ENCODE peak calls at places on chromosomes 12 and 14, in four cellular contexts. One of them, this sample, is unnamed.

GRCh38 chr14:57875296-57875695 is 9.4 kb upstream of the SLC35F4 start:
- DNase-seq in stimulated activated naive CD8-positive, alpha-beta T cell treated with anti-CD3 and anti-CD28 coated beads, Interleukin-15, Interleukin-2, amounts not matched to agents 100 U/mL and 50 U/mL, for 24 hours: no peak
- DNase-seq in substantia nigra: no peak
- DNase-seq in stimulated activated CD4-positive, alpha-beta T cell treated with anti-CD3 and anti-CD28 coated beads, Interleukin-1b, Interleukin-23, amount 100 ng/mL, for 1 hour: no peak
- DNase-seq in this sample: no peak

GRCh38 chr12:12081836-12082497 is 11.2 kb downstream of the BCL2L14 start:
- DNase-seq in stimulated activated naive CD8-positive, alpha-beta T cell treated with anti-CD3 and anti-CD28 coated beads, Interleukin-15, Interleukin-2, amounts not matched to agents 100 U/mL and 50 U/mL, for 24 hours: no peak
- DNase-seq in substantia nigra: no peak
- DNase-seq in stimulated activated CD4-positive, alpha-beta T cell treated with anti-CD3 and anti-CD28 coated beads, Interleukin-1b, Interleukin-23, amount 100 ng/mL, for 1 hour: no peak
- DNase-seq in this sample: peak; percentile 76

GRCh38 chr14:60839657-60840056 is 105.1 kb downstream of the MNAT1 start:
- DNase-seq in stimulated activated naive CD8-positive, alpha-beta T cell treated with anti-CD3 and anti-CD28 coated beads, Interleukin-15, Interleukin-2, amounts not matched to agents 100 U/mL and 50 U/mL, for 24 hours: no peak
- DNase-seq in substantia nigra: no peak
- DNase-seq in stimulated activated CD4-positive, alpha-beta T cell treated with anti-CD3 and anti-CD28 coated beads, Interleukin-1b, Interleukin-23, amount 100 ng/mL, for 1 hour: no peak
- DNase-seq in this sample: no peak

GRCh38 chr14:99163446-99163845 is 108.6 kb downstream of the BCL11B start:
- DNase-seq in stimulated activated naive CD8-positive, alpha-beta T cell treated with anti-CD3 and anti-CD28 coated beads, Interleukin-15, Interleukin-2, amounts not matched to agents 100 U/mL and 50 U/mL, for 24 hours: no peak
- DNase-seq in substantia nigra: no peak
- DNase-seq in stimulated activated CD4-positive, alpha-beta T cell treated with anti-CD3 and anti-CD28 coated beads, Interleukin-1b, Interleukin-23, amount 100 ng/mL, for 1 hour: no peak
- DNase-seq in this sample: no peak

GRCh38 chr12:57242329-57242690 is 8.7 kb downstream of the STAC3 start:
- DNase-seq in stimulated activated naive CD8-positive, alpha-beta T cell treated with anti-CD3 and anti-CD28 coated beads, Interleukin-15, Interleukin-2, amounts not matched to agents 100 U/mL and 50 U/mL, for 24 hours: peak; percentile 15
- DNase-seq in substantia nigra: no peak
- DNase-seq in stimulated activated CD4-positive, alpha-beta T cell treated with anti-CD3 and anti-CD28 coated beads, Interleukin-1b, Interleukin-23, amount 100 ng/mL, for 1 hour: no peak
- DNase-seq in this sample: no peak

GRCh38 chr12:127273621-127274020 is 993.3 kb upstream of the TMEM132C start:
- DNase-seq in stimulated activated naive CD8-positive, alpha-beta T cell treated with anti-CD3 and anti-CD28 coated beads, Interleukin-15, Interleukin-2, amounts not matched to agents 100 U/mL and 50 U/mL, for 24 hours: no peak
- DNase-seq in substantia nigra: no peak
- DNase-seq in stimulated activated CD4-positive, alpha-beta T cell treated with anti-CD3 and anti-CD28 coated beads, Interleukin-1b, Interleukin-23, amount 100 ng/mL, for 1 hour: no peak
- DNase-seq in this sample: peak; percentile 98

GRCh38 chr12:17588968-17589367 is 501.0 kb downstream of the RERGL start:
- DNase-seq in stimulated activated naive CD8-positive, alpha-beta T cell treated with anti-CD3 and anti-CD28 coated beads, Interleukin-15, Interleukin-2, amounts not matched to agents 100 U/mL and 50 U/mL, for 24 hours: no peak
- DNase-seq in substantia nigra: no peak
- DNase-seq in stimulated activated CD4-positive, alpha-beta T cell treated with anti-CD3 and anti-CD28 coated beads, Interleukin-1b, Interleukin-23, amount 100 ng/mL, for 1 hour: no peak
- DNase-seq in this sample: peak; percentile 22

GRCh38 chr12:13981296-13981962 is at the start of gene GRIN2B:
- DNase-seq in stimulated activated naive CD8-positive, alpha-beta T cell treated with anti-CD3 and anti-CD28 coated beads, Interleukin-15, Interleukin-2, amounts not matched to agents 100 U/mL and 50 U/mL, for 24 hours: no peak
- DNase-seq in substantia nigra: no peak
- DNase-seq in stimulated activated CD4-positive, alpha-beta T cell treated with anti-CD3 and anti-CD28 coated beads, Interleukin-1b, Interleukin-23, amount 100 ng/mL, for 1 hour: no peak
- DNase-seq in this sample: peak; percentile 84

GRCh38 chr12:57605308-57606015 is 838 bp downstream of the DTX3 start:
- DNase-seq in stimulated activated naive CD8-positive, alpha-beta T cell treated with anti-CD3 and anti-CD28 coated beads, Interleukin-15, Interleukin-2, amounts not matched to agents 100 U/mL and 50 U/mL, for 24 hours: no peak
- DNase-seq in substantia nigra: no peak
- DNase-seq in stimulated activated CD4-positive, alpha-beta T cell treated with anti-CD3 and anti-CD28 coated beads, Interleukin-1b, Interleukin-23, amount 100 ng/mL, for 1 hour: no peak
- DNase-seq in this sample: no peak

GRCh38 chr12:118520428-118520827 is 144.1 kb downstream of the SUDS3 start:
- DNase-seq in stimulated activated naive CD8-positive, alpha-beta T cell treated with anti-CD3 and anti-CD28 coated beads, Interleukin-15, Interleukin-2, amounts not matched to agents 100 U/mL and 50 U/mL, for 24 hours: no peak
- DNase-seq in substantia nigra: no peak
- DNase-seq in stimulated activated CD4-positive, alpha-beta T cell treated with anti-CD3 and anti-CD28 coated beads, Interleukin-1b, Interleukin-23, amount 100 ng/mL, for 1 hour: no peak
- DNase-seq in this sample: no peak

GRCh38 chr14:29629839-29630238 is 297.8 kb downstream of the PRKD1 start:
- DNase-seq in stimulated activated naive CD8-positive, alpha-beta T cell treated with anti-CD3 and anti-CD28 coated beads, Interleukin-15, Interleukin-2, amounts not matched to agents 100 U/mL and 50 U/mL, for 24 hours: no peak
- DNase-seq in substantia nigra: no peak
- DNase-seq in stimulated activated CD4-positive, alpha-beta T cell treated with anti-CD3 and anti-CD28 coated beads, Interleukin-1b, Interleukin-23, amount 100 ng/mL, for 1 hour: no peak
- DNase-seq in this sample: no peak

GRCh38 chr12:107320929-107321618 is 227.7 kb upstream of the CRY1 start:
- DNase-seq in stimulated activated naive CD8-positive, alpha-beta T cell treated with anti-CD3 and anti-CD28 coated beads, Interleukin-15, Interleukin-2, amounts not matched to agents 100 U/mL and 50 U/mL, for 24 hours: peak; percentile 81
- DNase-seq in substantia nigra: no peak
- DNase-seq in stimulated activated CD4-positive, alpha-beta T cell treated with anti-CD3 and anti-CD28 coated beads, Interleukin-1b, Interleukin-23, amount 100 ng/mL, for 1 hour: peak; percentile 25
- DNase-seq in this sample: peak; percentile 25

GRCh38 chr12:70556179-70556869 is 80.9 kb downstream of the PTPRB start:
- DNase-seq in stimulated activated naive CD8-positive, alpha-beta T cell treated with anti-CD3 and anti-CD28 coated beads, Interleukin-15, Interleukin-2, amounts not matched to agents 100 U/mL and 50 U/mL, for 24 hours: no peak
- DNase-seq in substantia nigra: no peak
- DNase-seq in stimulated activated CD4-positive, alpha-beta T cell treated with anti-CD3 and anti-CD28 coated beads, Interleukin-1b, Interleukin-23, amount 100 ng/mL, for 1 hour: no peak
- DNase-seq in this sample: no peak

GRCh38 chr12:51818567-51819300 is 29.8 kb downstream of the FIGNL2 start:
- DNase-seq in stimulated activated naive CD8-positive, alpha-beta T cell treated with anti-CD3 and anti-CD28 coated beads, Interleukin-15, Interleukin-2, amounts not matched to agents 100 U/mL and 50 U/mL, for 24 hours: no peak
- DNase-seq in substantia nigra: no peak
- DNase-seq in stimulated activated CD4-positive, alpha-beta T cell treated with anti-CD3 and anti-CD28 coated beads, Interleukin-1b, Interleukin-23, amount 100 ng/mL, for 1 hour: no peak
- DNase-seq in this sample: peak; percentile 75

GRCh38 chr12:108587826-108588225 is 10.1 kb downstream of the TMEM119 start:
- DNase-seq in stimulated activated naive CD8-positive, alpha-beta T cell treated with anti-CD3 and anti-CD28 coated beads, Interleukin-15, Interleukin-2, amounts not matched to agents 100 U/mL and 50 U/mL, for 24 hours: no peak
- DNase-seq in substantia nigra: peak; percentile 38
- DNase-seq in stimulated activated CD4-positive, alpha-beta T cell treated with anti-CD3 and anti-CD28 coated beads, Interleukin-1b, Interleukin-23, amount 100 ng/mL, for 1 hour: no peak
- DNase-seq in this sample: no peak

GRCh38 chr12:62758216-62758615 is 176.7 kb downstream of the PPM1H start:
- DNase-seq in stimulated activated naive CD8-positive, alpha-beta T cell treated with anti-CD3 and anti-CD28 coated beads, Interleukin-15, Interleukin-2, amounts not matched to agents 100 U/mL and 50 U/mL, for 24 hours: peak; percentile 7
- DNase-seq in substantia nigra: no peak
- DNase-seq in stimulated activated CD4-positive, alpha-beta T cell treated with anti-CD3 and anti-CD28 coated beads, Interleukin-1b, Interleukin-23, amount 100 ng/mL, for 1 hour: no peak
- DNase-seq in this sample: no peak

GRCh38 chr14:104266643-104267575 is 128.5 kb downstream of the KIF26A start:
- DNase-seq in stimulated activated naive CD8-positive, alpha-beta T cell treated with anti-CD3 and anti-CD28 coated beads, Interleukin-15, Interleukin-2, amounts not matched to agents 100 U/mL and 50 U/mL, for 24 hours: no peak
- DNase-seq in substantia nigra: no peak
- DNase-seq in stimulated activated CD4-positive, alpha-beta T cell treated with anti-CD3 and anti-CD28 coated beads, Interleukin-1b, Interleukin-23, amount 100 ng/mL, for 1 hour: no peak
- DNase-seq in this sample: no peak

GRCh38 chr12:46217686-46218508 is 50.9 kb downstream of the SLC38A1 start:
- DNase-seq in stimulated activated naive CD8-positive, alpha-beta T cell treated with anti-CD3 and anti-CD28 coated beads, Interleukin-15, Interleukin-2, amounts not matched to agents 100 U/mL and 50 U/mL, for 24 hours: peak; percentile 67
- DNase-seq in substantia nigra: no peak
- DNase-seq in stimulated activated CD4-positive, alpha-beta T cell treated with anti-CD3 and anti-CD28 coated beads, Interleukin-1b, Interleukin-23, amount 100 ng/mL, for 1 hour: no peak
- DNase-seq in this sample: no peak

GRCh38 chr12:111361717-111362576 is 6.9 kb downstream of the PHETA1 start:
- DNase-seq in stimulated activated naive CD8-positive, alpha-beta T cell treated with anti-CD3 and anti-CD28 coated beads, Interleukin-15, Interleukin-2, amounts not matched to agents 100 U/mL and 50 U/mL, for 24 hours: no peak
- DNase-seq in substantia nigra: no peak
- DNase-seq in stimulated activated CD4-positive, alpha-beta T cell treated with anti-CD3 and anti-CD28 coated beads, Interleukin-1b, Interleukin-23, amount 100 ng/mL, for 1 hour: no peak
- DNase-seq in this sample: no peak

GRCh38 chr12:57173089-57173488 is 25.7 kb upstream of the LRP1-AS start:
- DNase-seq in stimulated activated naive CD8-positive, alpha-beta T cell treated with anti-CD3 and anti-CD28 coated beads, Interleukin-15, Interleukin-2, amounts not matched to agents 100 U/mL and 50 U/mL, for 24 hours: peak; percentile 45
- DNase-seq in substantia nigra: no peak
- DNase-seq in stimulated activated CD4-positive, alpha-beta T cell treated with anti-CD3 and anti-CD28 coated beads, Interleukin-1b, Interleukin-23, amount 100 ng/mL, for 1 hour: no peak
- DNase-seq in this sample: peak; percentile 43

GRCh38 chr12:2650261-2651060 is 144.3 kb upstream of the FKBP4 start:
- DNase-seq in stimulated activated naive CD8-positive, alpha-beta T cell treated with anti-CD3 and anti-CD28 coated beads, Interleukin-15, Interleukin-2, amounts not matched to agents 100 U/mL and 50 U/mL, for 24 hours: no peak
- DNase-seq in substantia nigra: no peak
- DNase-seq in stimulated activated CD4-positive, alpha-beta T cell treated with anti-CD3 and anti-CD28 coated beads, Interleukin-1b, Interleukin-23, amount 100 ng/mL, for 1 hour: no peak
- DNase-seq in this sample: no peak

GRCh38 chr14:52266179-52266578 is 1.3 kb upstream of the PTGDR start:
- DNase-seq in stimulated activated naive CD8-positive, alpha-beta T cell treated with anti-CD3 and anti-CD28 coated beads, Interleukin-15, Interleukin-2, amounts not matched to agents 100 U/mL and 50 U/mL, for 24 hours: no peak
- DNase-seq in substantia nigra: no peak
- DNase-seq in stimulated activated CD4-positive, alpha-beta T cell treated with anti-CD3 and anti-CD28 coated beads, Interleukin-1b, Interleukin-23, amount 100 ng/mL, for 1 hour: no peak
- DNase-seq in this sample: no peak

GRCh38 chr12:103546959-103547358 is 40.1 kb upstream of the STAB2 start:
- DNase-seq in stimulated activated naive CD8-positive, alpha-beta T cell treated with anti-CD3 and anti-CD28 coated beads, Interleukin-15, Interleukin-2, amounts not matched to agents 100 U/mL and 50 U/mL, for 24 hours: no peak
- DNase-seq in substantia nigra: no peak
- DNase-seq in stimulated activated CD4-positive, alpha-beta T cell treated with anti-CD3 and anti-CD28 coated beads, Interleukin-1b, Interleukin-23, amount 100 ng/mL, for 1 hour: no peak
- DNase-seq in this sample: no peak

GRCh38 chr12:25942709-25943108 is 15.8 kb upstream of the RASSF8 start:
- DNase-seq in stimulated activated naive CD8-positive, alpha-beta T cell treated with anti-CD3 and anti-CD28 coated beads, Interleukin-15, Interleukin-2, amounts not matched to agents 100 U/mL and 50 U/mL, for 24 hours: no peak
- DNase-seq in substantia nigra: no peak
- DNase-seq in stimulated activated CD4-positive, alpha-beta T cell treated with anti-CD3 and anti-CD28 coated beads, Interleukin-1b, Interleukin-23, amount 100 ng/mL, for 1 hour: no peak
- DNase-seq in this sample: no peak

GRCh38 chr12:83015390-83016225 is 328.9 kb downstream of the TMTC2 start:
- DNase-seq in stimulated activated naive CD8-positive, alpha-beta T cell treated with anti-CD3 and anti-CD28 coated beads, Interleukin-15, Interleukin-2, amounts not matched to agents 100 U/mL and 50 U/mL, for 24 hours: no peak
- DNase-seq in substantia nigra: no peak
- DNase-seq in stimulated activated CD4-positive, alpha-beta T cell treated with anti-CD3 and anti-CD28 coated beads, Interleukin-1b, Interleukin-23, amount 100 ng/mL, for 1 hour: no peak
- DNase-seq in this sample: peak; percentile 6

GRCh38 chr14:75905505-75905904 is 76.3 kb downstream of the TGFB3 start:
- DNase-seq in stimulated activated naive CD8-positive, alpha-beta T cell treated with anti-CD3 and anti-CD28 coated beads, Interleukin-15, Interleukin-2, amounts not matched to agents 100 U/mL and 50 U/mL, for 24 hours: no peak
- DNase-seq in substantia nigra: no peak
- DNase-seq in stimulated activated CD4-positive, alpha-beta T cell treated with anti-CD3 and anti-CD28 coated beads, Interleukin-1b, Interleukin-23, amount 100 ng/mL, for 1 hour: no peak
- DNase-seq in this sample: no peak

GRCh38 chr14:89628521-89628920 is 211.5 kb upstream of the FOXN3 start:
- DNase-seq in stimulated activated naive CD8-positive, alpha-beta T cell treated with anti-CD3 and anti-CD28 coated beads, Interleukin-15, Interleukin-2, amounts not matched to agents 100 U/mL and 50 U/mL, for 24 hours: no peak
- DNase-seq in substantia nigra: no peak
- DNase-seq in stimulated activated CD4-positive, alpha-beta T cell treated with anti-CD3 and anti-CD28 coated beads, Interleukin-1b, Interleukin-23, amount 100 ng/mL, for 1 hour: no peak
- DNase-seq in this sample: no peak

GRCh38 chr12:120134307-120134980 is 17.9 kb upstream of the RAB35 start:
- DNase-seq in stimulated activated naive CD8-positive, alpha-beta T cell treated with anti-CD3 and anti-CD28 coated beads, Interleukin-15, Interleukin-2, amounts not matched to agents 100 U/mL and 50 U/mL, for 24 hours: no peak
- DNase-seq in substantia nigra: no peak
- DNase-seq in stimulated activated CD4-positive, alpha-beta T cell treated with anti-CD3 and anti-CD28 coated beads, Interleukin-1b, Interleukin-23, amount 100 ng/mL, for 1 hour: no peak
- DNase-seq in this sample: no peak

GRCh38 chr12:1473418-1473817 is 121.0 kb downstream of the FBXL14 start:
- DNase-seq in stimulated activated naive CD8-positive, alpha-beta T cell treated with anti-CD3 and anti-CD28 coated beads, Interleukin-15, Interleukin-2, amounts not matched to agents 100 U/mL and 50 U/mL, for 24 hours: peak; percentile 37
- DNase-seq in substantia nigra: no peak
- DNase-seq in stimulated activated CD4-positive, alpha-beta T cell treated with anti-CD3 and anti-CD28 coated beads, Interleukin-1b, Interleukin-23, amount 100 ng/mL, for 1 hour: no peak
- DNase-seq in this sample: peak; percentile 61

GRCh38 chr12:53096089-53096741 is 1.3 kb upstream of the IGFBP6 start:
- DNase-seq in stimulated activated naive CD8-positive, alpha-beta T cell treated with anti-CD3 and anti-CD28 coated beads, Interleukin-15, Interleukin-2, amounts not matched to agents 100 U/mL and 50 U/mL, for 24 hours: no peak
- DNase-seq in substantia nigra: no peak
- DNase-seq in stimulated activated CD4-positive, alpha-beta T cell treated with anti-CD3 and anti-CD28 coated beads, Interleukin-1b, Interleukin-23, amount 100 ng/mL, for 1 hour: no peak
- DNase-seq in this sample: no peak

GRCh38 chr14:20632831-20633771 is 8.4 kb downstream of the OR6S1 start:
- DNase-seq in stimulated activated naive CD8-positive, alpha-beta T cell treated with anti-CD3 and anti-CD28 coated beads, Interleukin-15, Interleukin-2, amounts not matched to agents 100 U/mL and 50 U/mL, for 24 hours: peak; percentile 70
- DNase-seq in substantia nigra: no peak
- DNase-seq in stimulated activated CD4-positive, alpha-beta T cell treated with anti-CD3 and anti-CD28 coated beads, Interleukin-1b, Interleukin-23, amount 100 ng/mL, for 1 hour: peak; percentile 44
- DNase-seq in this sample: peak; percentile 89

GRCh38 chr12:110889361-110889760 is 31.0 kb downstream of the MYL2 start:
- DNase-seq in stimulated activated naive CD8-positive, alpha-beta T cell treated with anti-CD3 and anti-CD28 coated beads, Interleukin-15, Interleukin-2, amounts not matched to agents 100 U/mL and 50 U/mL, for 24 hours: no peak
- DNase-seq in substantia nigra: no peak
- DNase-seq in stimulated activated CD4-positive, alpha-beta T cell treated with anti-CD3 and anti-CD28 coated beads, Interleukin-1b, Interleukin-23, amount 100 ng/mL, for 1 hour: no peak
- DNase-seq in this sample: no peak

GRCh38 chr12:65510584-65511050 is 232.1 kb downstream of the MSRB3 start:
- DNase-seq in stimulated activated naive CD8-positive, alpha-beta T cell treated with anti-CD3 and anti-CD28 coated beads, Interleukin-15, Interleukin-2, amounts not matched to agents 100 U/mL and 50 U/mL, for 24 hours: no peak
- DNase-seq in substantia nigra: peak; percentile 33
- DNase-seq in stimulated activated CD4-positive, alpha-beta T cell treated with anti-CD3 and anti-CD28 coated beads, Interleukin-1b, Interleukin-23, amount 100 ng/mL, for 1 hour: no peak
- DNase-seq in this sample: no peak

GRCh38 chr12:120844297-120844696 is 59.9 kb downstream of the SPPL3 start:
- DNase-seq in stimulated activated naive CD8-positive, alpha-beta T cell treated with anti-CD3 and anti-CD28 coated beads, Interleukin-15, Interleukin-2, amounts not matched to agents 100 U/mL and 50 U/mL, for 24 hours: no peak
- DNase-seq in substantia nigra: no peak
- DNase-seq in stimulated activated CD4-positive, alpha-beta T cell treated with anti-CD3 and anti-CD28 coated beads, Interleukin-1b, Interleukin-23, amount 100 ng/mL, for 1 hour: no peak
- DNase-seq in this sample: no peak

GRCh38 chr14:93005838-93006237 is 82.9 kb downstream of the CHGA start:
- DNase-seq in stimulated activated naive CD8-positive, alpha-beta T cell treated with anti-CD3 and anti-CD28 coated beads, Interleukin-15, Interleukin-2, amounts not matched to agents 100 U/mL and 50 U/mL, for 24 hours: no peak
- DNase-seq in substantia nigra: peak; percentile 33
- DNase-seq in stimulated activated CD4-positive, alpha-beta T cell treated with anti-CD3 and anti-CD28 coated beads, Interleukin-1b, Interleukin-23, amount 100 ng/mL, for 1 hour: no peak
- DNase-seq in this sample: no peak

GRCh38 chr14:31842905-31843304 is 234.2 kb upstream of the ARHGAP5 start:
- DNase-seq in stimulated activated naive CD8-positive, alpha-beta T cell treated with anti-CD3 and anti-CD28 coated beads, Interleukin-15, Interleukin-2, amounts not matched to agents 100 U/mL and 50 U/mL, for 24 hours: no peak
- DNase-seq in substantia nigra: no peak
- DNase-seq in stimulated activated CD4-positive, alpha-beta T cell treated with anti-CD3 and anti-CD28 coated beads, Interleukin-1b, Interleukin-23, amount 100 ng/mL, for 1 hour: no peak
- DNase-seq in this sample: no peak

GRCh38 chr12:11941601-11942360 is 129.0 kb upstream of the BCL2L14 start:
- DNase-seq in stimulated activated naive CD8-positive, alpha-beta T cell treated with anti-CD3 and anti-CD28 coated beads, Interleukin-15, Interleukin-2, amounts not matched to agents 100 U/mL and 50 U/mL, for 24 hours: no peak
- DNase-seq in substantia nigra: no peak
- DNase-seq in stimulated activated CD4-positive, alpha-beta T cell treated with anti-CD3 and anti-CD28 coated beads, Interleukin-1b, Interleukin-23, amount 100 ng/mL, for 1 hour: no peak
- DNase-seq in this sample: peak; percentile 27

This sample was measured in ACHN.